ENCODE peak calls at places on chromosome 13, in seven cellular contexts. Y is lower lobe of right lung, G is IMR-90, E is tibial nerve, J is hepatocyte, I is mammary epithelial cell, Q is right lobe of liver. X is an unnamed sample.

GRCh38 chr13:38697628-38698333 is 10.9 kb downstream of the FREM2 start:
- DNase-seq in E (no peak), G (no peak), Y (no peak), Q (no peak), I (peak; percentile 28), J (no peak), X (no peak)

GRCh38 chr13:47794963-47795362 is 206.1 kb downstream of the SUCLA2 start:
- DNase-seq in Q (no peak), E (no peak), J (no peak), G (peak; percentile 2), I (peak; percentile 4), Y (no peak), X (no peak)

GRCh38 chr13:30690282-30691188 is 44.8 kb upstream of the ALOX5AP start:
- DNase-seq in I (peak; percentile 62), Y (peak; percentile 83), Q (peak; percentile 43), G (peak; percentile 99), E (peak; percentile 59), J (peak; percentile 75), X (peak; percentile 93)

GRCh38 chr13:45943965-45944364 is 92.4 kb upstream of the SIAH3 start:
- DNase-seq in G (peak; percentile 48), Q (no peak), Y (no peak), J (no peak), E (no peak), I (no peak), X (peak; percentile 37)

GRCh38 chr13:101700598-101700997 is 248.1 kb downstream of the ITGBL1 start:
- DNase-seq in E (no peak), J (no peak), Y (no peak), G (no peak), Q (no peak), I (no peak), X (peak; percentile 12)

GRCh38 chr13:75363371-75363770 is 118.6 kb downstream of the TBC1D4 start:
- DNase-seq in G (no peak), J (no peak), E (no peak), I (no peak), Y (no peak), Q (no peak), X (no peak)

GRCh38 chr13:73142091-73142490 is 83.3 kb downstream of the KLF5 start:
- DNase-seq in I (no peak), G (no peak), Y (no peak), E (no peak), J (no peak), Q (no peak), X (no peak)

GRCh38 chr13:38824342-38824741 is 137.5 kb downstream of the FREM2 start:
- DNase-seq in G (no peak), E (no peak), I (peak; percentile 69), Y (no peak), J (no peak), Q (no peak), X (no peak)

GRCh38 chr13:39016789-39017188 is 21.1 kb downstream of the PROSER1 start:
- DNase-seq in E (no peak), G (peak; percentile 8), Y (no peak), Q (no peak), J (peak; percentile 51), I (peak; percentile 37), X (no peak)

GRCh38 chr13:46607768-46608553 is 55.0 kb downstream of the LRCH1 start:
- DNase-seq in Y (no peak), J (peak; percentile 71), E (no peak), Q (peak; percentile 73), G (no peak), I (no peak), X (no peak)

GRCh38 chr13:99989376-99990044 is 7.9 kb downstream of the ZIC2 start:
- DNase-seq in Q (no peak), Y (no peak), G (no peak), E (no peak), I (no peak), J (no peak), X (no peak)

GRCh38 chr13:25928941-25929505 is 122.8 kb downstream of the SHISA2 start:
- DNase-seq in J (no peak), Q (no peak), G (no peak), Y (no peak), I (no peak), E (no peak), X (peak; percentile 54)
- H3K4me3 ChIP-seq in J (no peak overlapping the region), Q (no peak overlapping the region), G (no peak overlapping the region), Y (no peak overlapping the region), I (no peak overlapping the region), E (no peak overlapping the region), X (no peak overlapping the region)

DNA sequence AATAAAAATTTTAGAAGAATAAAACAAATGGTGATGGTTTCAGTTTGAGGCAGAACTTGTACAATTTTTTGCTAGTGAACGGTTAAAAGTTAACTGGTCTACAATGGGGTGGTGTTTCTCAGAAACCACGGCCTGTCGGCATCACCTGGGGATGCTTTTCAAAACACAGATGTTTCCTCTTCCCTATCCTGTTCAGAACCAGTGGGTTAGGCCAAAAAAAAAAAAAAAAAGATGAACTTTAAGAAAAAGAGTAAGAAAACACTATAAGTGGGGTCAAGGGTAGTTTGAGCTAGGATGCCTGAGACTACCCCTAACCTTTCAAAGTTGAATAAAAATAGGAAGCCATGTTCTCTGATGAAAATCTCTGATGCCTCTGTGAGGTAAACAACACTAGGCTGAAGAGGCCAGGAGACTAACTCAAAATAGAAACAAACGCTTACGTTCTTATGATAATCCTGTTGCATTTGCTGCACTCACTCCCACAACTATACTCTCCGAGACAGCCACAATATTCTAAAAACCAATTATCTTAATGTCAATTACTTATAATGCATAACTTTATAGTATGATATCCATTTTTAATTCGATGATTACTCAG is 3.3 kb downstream of the MTIF3 start:
- DNase-seq in I (no peak), E (no peak), J (no peak), Y (no peak), G (no peak), Q (no peak), X (no peak)
- TF ChIP-seq CTCF in I (no peak), E (no peak), J (no peak), Y (no peak), G (no peak), Q (no peak), X (no peak)

GRCh38 chr13:40600145-40600751 is 66.2 kb downstream of the FOXO1 start:
- DNase-seq in Q (no peak), G (no peak), J (no peak), I (no peak), E (no peak), Y (no peak), X (no peak)

GRCh38 chr13:40608308-40608707 is 58.1 kb downstream of the FOXO1 start:
- DNase-seq in J (no peak), Q (no peak), I (no peak), Y (no peak), G (no peak), E (no peak), X (no peak)

GRCh38 chr13:40605573-40605972 is 60.9 kb downstream of the FOXO1 start:
- DNase-seq in I (no peak), G (no peak), J (no peak), E (no peak), Y (no peak), Q (no peak), X (no peak)

GRCh38 chr13:40599722-40600121 is 66.7 kb downstream of the FOXO1 start:
- DNase-seq in J (no peak), G (no peak), I (no peak), Q (no peak), Y (no peak), E (no peak), X (no peak)

GRCh38 chr13:40604135-40604534 is 62.3 kb downstream of the FOXO1 start:
- DNase-seq in Q (no peak), Y (no peak), J (no peak), I (no peak), G (no peak), E (no peak), X (no peak)
- H3K4me1 ChIP-seq in Q (no peaks in the 10 kb centered on the region), Y (no peaks in the 10 kb centered on the region), J (peaks cover 3% of the 10 kb centered on the region), I (peaks cover 5% of the 10 kb centered on the region), G (no peaks in the 10 kb centered on the region), E (peaks cover 8% of the 10 kb centered on the region), X (no peaks in the 10 kb centered on the region)

DNA sequence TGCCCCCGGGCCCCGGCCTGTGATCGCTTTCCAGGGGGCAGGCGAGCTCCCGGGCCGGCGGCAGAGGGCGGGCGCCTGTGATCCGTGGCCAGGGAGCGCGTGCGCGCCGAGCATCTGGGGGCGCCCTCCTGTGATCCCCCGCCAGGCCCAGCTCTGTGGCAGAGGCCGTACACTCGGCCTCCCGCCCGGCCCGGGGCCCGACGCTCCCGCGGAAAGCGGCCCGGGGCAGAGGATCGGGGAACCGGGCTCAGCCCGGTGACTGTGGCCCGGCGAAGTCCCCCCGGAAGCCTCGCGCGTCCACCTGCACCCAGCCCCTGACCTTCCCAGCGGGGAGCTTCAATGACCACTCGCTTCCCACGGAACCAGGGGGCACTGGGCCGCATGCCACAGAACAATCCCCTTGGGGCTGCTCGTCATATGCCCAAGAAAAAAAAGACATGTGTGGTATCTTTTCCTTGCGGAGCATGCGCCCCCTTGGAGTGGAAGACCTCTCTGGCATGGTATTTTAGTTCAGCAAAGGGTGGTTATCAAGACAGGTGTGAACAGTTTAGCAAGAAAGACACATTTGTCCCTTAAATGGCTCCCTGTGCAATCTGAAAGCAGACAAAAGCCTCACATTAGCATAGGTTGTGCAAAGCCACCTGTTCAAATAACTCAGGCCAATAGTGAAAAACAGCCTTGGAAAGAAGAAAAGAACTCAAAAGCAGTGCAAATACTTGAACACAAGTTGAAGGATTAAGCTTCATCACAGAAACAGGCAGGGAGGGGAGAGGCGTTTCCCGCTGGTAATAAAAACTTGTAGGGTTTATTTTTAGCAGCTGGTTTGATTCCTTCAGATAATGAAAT is 290.8 kb upstream of the SOX21 start:
- DNase-seq in G (no peak), E (no peak), Q (no peak), J (peak; percentile 13), I (no peak), Y (no peak), X (no peak)
- H3K4me3 ChIP-seq in G (peak overlapping the region; percentile 26), E (peak overlapping the region; percentile 8), Q (no peak overlapping the region), J (no peak overlapping the region), I (no peak overlapping the region), Y (peak overlapping the region; percentile 31), X (peak overlapping the region; percentile 39)

DNA sequence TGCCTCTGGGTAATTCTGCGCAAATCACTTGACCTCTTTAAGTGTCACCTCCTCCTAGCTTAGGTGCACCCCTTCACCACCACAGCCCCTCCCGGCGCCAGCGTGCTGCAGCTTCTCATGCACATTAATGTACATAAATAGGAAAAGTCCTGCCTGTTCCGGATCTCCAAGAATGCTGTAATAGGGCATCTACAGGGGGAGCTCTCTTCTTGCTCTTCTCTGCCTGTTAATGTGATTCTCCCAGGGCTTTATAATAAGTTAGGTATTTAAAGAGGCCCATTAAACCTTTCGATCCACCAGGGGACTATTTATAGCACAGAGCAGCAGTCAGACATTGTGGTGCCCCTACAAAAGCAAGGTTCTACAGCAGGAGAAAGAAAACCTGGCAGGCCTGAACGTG is 35.3 kb downstream of the SOX1 start:
- DNase-seq in E (no peak), J (no peak), I (no peak), Y (no peak), Q (no peak), G (no peak), X (no peak)
- TF ChIP-seq CTCF in E (no peak), J (peak; percentile 22), I (no peak), Y (no peak), Q (peak; percentile 47), G (no peak), X (no peak)

X was measured in astrocyte.